ENCODE peak calls at places on chromosomes 4 and X, in eight cellular contexts. P is foreskin fibroblast, E is K562, Z is Peyer's patch, R is fibroblast of the aortic adventitia, A is epithelial cell of proximal tubule, C is right lobe of liver, Q is body of pancreas. S is an unnamed sample.
A peak's percentile ranks its signal among the peaks of the same experiment; 100 is the strongest.

GRCh38 chr4:61984260-61984909 is 784.3 kb downstream of the ADGRL3 start:
- DNase-seq in P (no peak), C (no peak), A (no peak), R (no peak), Z (no peak), Q (no peak), E (no peak), S (no peak)

GRCh38 chr4:76188557-76188956 is 25.1 kb downstream of the SCARB2 start:
- DNase-seq in C (no peak), P (no peak), Z (no peak), E (no peak), Q (no peak), A (no peak), R (peak; percentile 76), S (no peak)

GRCh38 chr4:27524224-27524623 is 663.6 kb downstream of the STIM2 start:
- DNase-seq in P (peak; percentile 1), A (no peak), C (no peak), Z (no peak), E (no peak), R (no peak), Q (no peak), S (no peak)

GRCh38 chr4:7295917-7296660 is 103.8 kb downstream of the SORCS2 start:
- DNase-seq in Z (no peak), Q (no peak), R (peak; percentile 43), A (no peak), E (peak; percentile 35), P (peak; percentile 20), C (peak; percentile 47), S (no peak)

GRCh38 chrX:48802089-48802812 is 384 bp downstream of the HDAC6 start:
- DNase-seq in Z (peak; percentile 94), P (peak; percentile 81), R (peak; percentile 68), A (peak; percentile 38), E (peak; percentile 93), C (peak; percentile 86), Q (peak; percentile 91), S (peak; percentile 71)

GRCh38 chrX:120356084-120356483 is 5.8 kb upstream of the ATP1B4 start:
- DNase-seq in Q (no peak), Z (no peak), P (no peak), A (no peak), E (no peak), R (no peak), C (no peak), S (no peak)

GRCh38 chr4:185127021-185127925 is 15.8 kb upstream of the SLC25A4 start:
- DNase-seq in E (no peak), P (peak; percentile 47), A (no peak), Q (peak; percentile 25), C (peak; percentile 42), R (no peak), Z (no peak), S (peak; percentile 67)

GRCh38 chrX:150690126-150690525 is 3.1 kb upstream of the MTMR1 start:
- DNase-seq in A (no peak), Q (no peak), E (no peak), Z (no peak), R (peak; percentile 92), P (peak; percentile 95), C (no peak), S (no peak)

GRCh38 chr4:36313687-36314086 is 32.3 kb downstream of the DTHD1 start:
- DNase-seq in Z (no peak), A (no peak), E (no peak), P (no peak), R (no peak), Q (no peak), C (no peak), S (no peak)

GRCh38 chr4:7365472-7366179 is 69.1 kb downstream of the PSAPL1 start:
- DNase-seq in E (no peak), Q (peak; percentile 16), Z (no peak), P (no peak), A (no peak), R (no peak), C (no peak), S (no peak)

DNA sequence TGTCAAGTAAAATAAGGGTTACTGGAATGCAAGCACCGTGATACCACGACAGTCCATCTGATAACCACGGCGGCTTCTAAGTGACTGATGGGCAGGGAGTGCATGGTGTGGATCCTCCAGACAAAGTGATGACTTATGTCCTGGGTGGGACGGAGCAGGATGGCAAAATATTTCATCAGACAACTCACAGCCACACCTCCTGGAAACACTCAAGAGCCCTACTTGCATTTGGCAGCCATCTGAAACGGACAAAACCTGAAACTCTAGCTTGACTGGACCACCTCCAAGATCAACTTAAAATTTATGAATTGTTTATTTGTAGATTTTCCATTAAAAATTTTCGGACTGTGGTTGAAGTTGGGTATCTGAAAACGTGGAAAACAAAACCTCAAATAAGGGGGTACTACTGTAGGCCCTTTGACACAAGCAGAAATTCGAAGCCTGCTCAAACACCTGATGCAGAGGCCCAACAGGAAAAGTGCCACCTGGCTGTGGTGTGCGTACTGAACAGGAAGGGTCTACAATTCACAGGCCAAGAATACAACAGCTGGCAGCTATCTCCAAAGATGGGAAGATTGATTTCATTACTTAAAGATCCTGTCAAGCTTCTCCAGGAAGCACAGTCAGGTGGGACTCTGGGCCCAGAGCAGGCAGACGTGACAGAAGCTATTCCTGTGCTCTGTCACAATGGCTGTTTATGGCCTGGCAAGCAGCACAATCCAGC is 26.0 kb downstream of the LRIT3 start:
- DNase-seq in E (peak; percentile 32), A (no peak), R (peak; percentile 77), P (peak; percentile 53), C (no peak), Q (peak; percentile 34), Z (no peak), S (no peak)
- TF ChIP-seq CTCF in E (no peak), A (no peak), R (no peak), P (no peak), C (no peak), Q (peak; percentile 1), Z (no peak), S (no peak)

GRCh38 chr4:3783691-3784306 is 17.6 kb downstream of the ADRA2C start:
- DNase-seq in R (no peak), Q (peak; percentile 24), A (no peak), Z (no peak), P (no peak), E (peak; percentile 44), C (no peak), S (no peak)

GRCh38 chr4:3784469-3785291 is 18.5 kb downstream of the ADRA2C start:
- DNase-seq in C (no peak), E (no peak), P (no peak), R (no peak), A (no peak), Q (peak; percentile 9), Z (no peak), S (no peak)

GRCh38 chr4:3780347-3781171 is 14.4 kb downstream of the ADRA2C start:
- DNase-seq in P (no peak), Q (peak; percentile 21), E (peak; percentile 34), R (no peak), Z (no peak), A (no peak), C (no peak), S (no peak)

GRCh38 chr4:3781193-3781886 is 15.2 kb downstream of the ADRA2C start:
- DNase-seq in R (no peak), E (peak; percentile 44), Z (no peak), Q (no peak), A (no peak), C (no peak), P (no peak), S (no peak)

DNA sequence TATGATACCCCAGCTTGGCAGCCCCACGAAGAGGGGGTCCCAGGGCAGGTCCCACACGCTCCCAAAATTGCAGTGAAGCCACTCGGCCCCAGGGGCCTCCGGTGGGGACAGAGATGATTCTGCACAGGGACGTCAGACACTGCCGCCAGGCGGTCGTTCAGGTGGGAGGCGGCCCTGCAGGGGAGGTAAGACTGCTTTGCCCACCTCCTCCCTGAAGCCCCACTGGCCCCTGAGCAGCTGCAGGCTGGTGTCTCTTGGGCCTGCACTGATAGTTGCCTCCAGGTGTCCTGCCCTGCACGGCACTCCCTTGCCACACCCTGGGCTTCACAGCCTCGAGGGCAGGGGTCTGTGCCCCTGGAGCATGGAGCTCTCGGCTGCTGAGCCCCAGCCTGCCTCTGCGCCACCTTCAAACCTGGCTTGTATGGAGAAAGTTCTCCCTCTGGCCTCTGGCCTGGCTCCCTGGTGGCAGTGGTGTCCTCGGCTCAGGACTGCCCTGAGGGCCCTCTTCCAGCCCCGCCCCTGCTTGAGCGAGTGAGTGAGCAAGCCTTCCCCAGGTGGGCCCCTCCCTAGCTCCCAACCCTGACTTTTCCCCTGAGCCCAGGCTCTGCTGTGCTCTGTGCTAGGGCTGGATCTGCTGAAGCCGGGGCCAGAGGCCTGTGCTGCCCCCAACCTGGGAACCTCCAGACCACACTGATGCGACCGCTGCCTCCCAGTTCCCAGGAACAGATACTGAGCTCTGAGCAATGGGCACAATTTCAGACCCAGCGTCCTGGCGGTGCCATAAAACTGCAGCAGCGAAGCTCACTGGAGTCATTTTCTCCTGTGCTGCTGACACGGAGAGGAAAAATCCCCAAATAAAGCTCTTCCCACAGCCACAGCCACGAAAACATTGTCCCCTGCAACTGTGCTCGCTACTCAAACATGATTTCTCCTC is 16.1 kb downstream of the ADRA2C start:
- DNase-seq in Z (no peak), P (no peak), R (no peak), E (no peak), A (no peak), Q (no peak), C (no peak), S (no peak)
- TF ChIP-seq CTCF in Z (no peak), P (no peak), R (no peak), E (no peak), A (no peak), Q (no peak), C (no peak), S (no peak)

GRCh38 chr4:66911898-66912297 is 633.4 kb downstream of the CENPC start:
- DNase-seq in E (no peak), R (peak; percentile 90), P (no peak), C (no peak), A (no peak), Z (no peak), Q (no peak), S (no peak)

GRCh38 chr4:66906314-66906713 is 639.0 kb downstream of the CENPC start:
- DNase-seq in Z (no peak), Q (no peak), A (no peak), E (no peak), C (no peak), P (no peak), R (no peak), S (no peak)
- TF ChIP-seq CTCF in Z (no peak), Q (no peak), A (no peak), E (no peak), C (no peak), P (no peak), R (no peak), S (no peak)

GRCh38 chrX:154382483-154383069 is 3.5 kb downstream of the EMD start:
- DNase-seq in Z (no peak), A (no peak), C (no peak), Q (no peak), E (no peak), R (peak; percentile 14), P (no peak), S (no peak)

GRCh38 chrX:154380787-154381186 is 1.7 kb downstream of the EMD start:
- DNase-seq in C (no peak), P (no peak), A (no peak), Z (no peak), Q (no peak), R (no peak), E (no peak), S (no peak)

GRCh38 chrX:154381271-154381670 is 2.2 kb downstream of the EMD start:
- DNase-seq in E (no peak), Q (no peak), R (no peak), C (no peak), Z (no peak), P (no peak), A (no peak), S (no peak)

GRCh38 chrX:154383359-154384283 is 4.5 kb downstream of the EMD start:
- DNase-seq in C (no peak), P (no peak), Z (no peak), R (no peak), A (no peak), Q (no peak), E (no peak), S (no peak)

GRCh38 chrX:154384284-154384892 is 5.3 kb downstream of the EMD start:
- DNase-seq in A (no peak), Q (no peak), Z (no peak), P (peak; percentile 56), E (peak; percentile 45), R (no peak), C (peak; percentile 33), S (no peak)
- TF ChIP-seq CTCF in A (peak; percentile 49), Q (peak; percentile 22), Z (no peak), P (peak; percentile 40), E (peak; percentile 55), R (peak; percentile 36), C (peak; percentile 44), S (no peak)

S was measured in B cell.